ENCODE peak calls at places on chromosomes 1 and 21, in seven cellular contexts. One of them, this sample, is unnamed.

GRCh38 chr1:33710989-33711388 is 152.9 kb upstream of the HMGB4 start:
- DNase-seq in lower leg skin: peak; percentile 23
- DNase-seq in WTC11: no peak
- DNase-seq in HL-60: no peak
- DNase-seq in IMR-90: peak; percentile 2
- DNase-seq in ascending aorta: no peak
- DNase-seq in dorsolateral prefrontal cortex: no peak
- DNase-seq in this sample: peak; percentile 4

GRCh38 chr1:65243492-65243891 is 65.9 kb upstream of the DNAJC6 start:
- DNase-seq in lower leg skin: no peak
- DNase-seq in WTC11: no peak
- DNase-seq in HL-60: no peak
- DNase-seq in IMR-90: no peak
- DNase-seq in ascending aorta: no peak
- DNase-seq in dorsolateral prefrontal cortex: no peak
- DNase-seq in this sample: no peak

GRCh38 chr1:7224644-7225043 is 439.4 kb downstream of the CAMTA1 start:
- DNase-seq in lower leg skin: peak; percentile 78
- DNase-seq in WTC11: peak; percentile 50
- DNase-seq in HL-60: no peak
- DNase-seq in IMR-90: no peak
- DNase-seq in ascending aorta: no peak
- DNase-seq in dorsolateral prefrontal cortex: no peak
- DNase-seq in this sample: no peak

GRCh38 chr1:182149411-182149965 is 88.0 kb upstream of the ZNF648 start:
- DNase-seq in lower leg skin: no peak
- DNase-seq in WTC11: no peak
- DNase-seq in HL-60: peak; percentile 96
- DNase-seq in IMR-90: peak; percentile 73
- DNase-seq in ascending aorta: peak; percentile 79
- DNase-seq in dorsolateral prefrontal cortex: no peak
- DNase-seq in this sample: no peak

GRCh38 chr1:162062542-162063015 is 6.9 kb upstream of the NOS1AP start:
- DNase-seq in lower leg skin: no peak
- DNase-seq in WTC11: no peak
- DNase-seq in HL-60: no peak
- DNase-seq in IMR-90: peak; percentile 41
- DNase-seq in ascending aorta: no peak
- DNase-seq in dorsolateral prefrontal cortex: no peak
- DNase-seq in this sample: no peak

GRCh38 chr1:40633563-40634376 is 31.7 kb downstream of the RIMS3 start:
- DNase-seq in lower leg skin: no peak
- DNase-seq in WTC11: no peak
- DNase-seq in HL-60: no peak
- DNase-seq in IMR-90: no peak
- DNase-seq in ascending aorta: no peak
- DNase-seq in dorsolateral prefrontal cortex: no peak
- DNase-seq in this sample: no peak

GRCh38 chr1:155976062-155976912 is 2.1 kb downstream of the ARHGEF2 start:
- DNase-seq in lower leg skin: peak; percentile 94
- DNase-seq in WTC11: peak; percentile 41
- DNase-seq in HL-60: peak; percentile 93
- DNase-seq in IMR-90: peak; percentile 75
- DNase-seq in ascending aorta: peak; percentile 88
- DNase-seq in dorsolateral prefrontal cortex: no peak
- DNase-seq in this sample: no peak

GRCh38 chr1:26733982-26734381 is 38.2 kb downstream of the ARID1A start:
- DNase-seq in lower leg skin: no peak
- DNase-seq in WTC11: no peak
- DNase-seq in HL-60: no peak
- DNase-seq in IMR-90: peak; percentile 72
- DNase-seq in ascending aorta: no peak
- DNase-seq in dorsolateral prefrontal cortex: no peak
- DNase-seq in this sample: peak; percentile 49

GRCh38 chr1:189429610-189430009 is 1048.1 kb downstream of the BRINP3 start:
- DNase-seq in lower leg skin: no peak
- DNase-seq in WTC11: no peak
- DNase-seq in HL-60: peak; percentile 17
- DNase-seq in IMR-90: peak; percentile 52
- DNase-seq in ascending aorta: no peak
- DNase-seq in dorsolateral prefrontal cortex: no peak
- DNase-seq in this sample: peak; percentile 0

GRCh38 chr1:191875994-191876393 is 282.3 kb upstream of the RGS18 start:
- DNase-seq in lower leg skin: no peak
- DNase-seq in WTC11: no peak
- DNase-seq in HL-60: no peak
- DNase-seq in IMR-90: no peak
- DNase-seq in ascending aorta: no peak
- DNase-seq in dorsolateral prefrontal cortex: no peak
- DNase-seq in this sample: no peak

GRCh38 chr1:1857096-1857703 is 33.7 kb downstream of the GNB1 start:
- DNase-seq in lower leg skin: no peak
- DNase-seq in WTC11: no peak
- DNase-seq in HL-60: no peak
- DNase-seq in IMR-90: no peak
- DNase-seq in ascending aorta: no peak
- DNase-seq in dorsolateral prefrontal cortex: no peak
- DNase-seq in this sample: no peak

GRCh38 chr21:34724131-34724856 is 55.5 kb downstream of the CLIC6 start:
- DNase-seq in lower leg skin: no peak
- DNase-seq in WTC11: no peak
- DNase-seq in HL-60: no peak
- DNase-seq in IMR-90: no peak
- DNase-seq in ascending aorta: no peak
- DNase-seq in dorsolateral prefrontal cortex: no peak
- DNase-seq in this sample: no peak

GRCh38 chr1:56414728-56415224 is 164.6 kb downstream of the PLPP3 start:
- DNase-seq in lower leg skin: no peak
- DNase-seq in WTC11: no peak
- DNase-seq in HL-60: no peak
- DNase-seq in IMR-90: no peak
- DNase-seq in ascending aorta: no peak
- DNase-seq in dorsolateral prefrontal cortex: no peak
- DNase-seq in this sample: no peak

GRCh38 chr1:93016171-93016570 is 54.9 kb upstream of the DIPK1A start:
- DNase-seq in lower leg skin: no peak
- DNase-seq in WTC11: no peak
- DNase-seq in HL-60: no peak
- DNase-seq in IMR-90: peak; percentile 52
- DNase-seq in ascending aorta: no peak
- DNase-seq in dorsolateral prefrontal cortex: no peak
- DNase-seq in this sample: no peak

GRCh38 chr21:45309069-45309521 is 21.4 kb upstream of the POFUT2 start:
- DNase-seq in lower leg skin: no peak
- DNase-seq in WTC11: peak; percentile 89
- DNase-seq in HL-60: peak; percentile 62
- DNase-seq in IMR-90: peak; percentile 64
- DNase-seq in ascending aorta: no peak
- DNase-seq in dorsolateral prefrontal cortex: peak; percentile 47
- DNase-seq in this sample: no peak

GRCh38 chr1:31654171-31654776 is 9.6 kb upstream of the PEF1 start:
- DNase-seq in lower leg skin: no peak
- DNase-seq in WTC11: no peak
- DNase-seq in HL-60: no peak
- DNase-seq in IMR-90: no peak
- DNase-seq in ascending aorta: no peak
- DNase-seq in dorsolateral prefrontal cortex: no peak
- DNase-seq in this sample: no peak

GRCh38 chr1:31651766-31652165 is 7.1 kb upstream of the PEF1 start:
- DNase-seq in lower leg skin: no peak
- DNase-seq in WTC11: no peak
- DNase-seq in HL-60: no peak
- DNase-seq in IMR-90: no peak
- DNase-seq in ascending aorta: no peak
- DNase-seq in dorsolateral prefrontal cortex: no peak
- DNase-seq in this sample: no peak

GRCh38 chr1:31655104-31655503 is 10.4 kb upstream of the PEF1 start:
- DNase-seq in lower leg skin: no peak
- DNase-seq in WTC11: no peak
- DNase-seq in HL-60: no peak
- DNase-seq in IMR-90: no peak
- DNase-seq in ascending aorta: no peak
- DNase-seq in dorsolateral prefrontal cortex: no peak
- DNase-seq in this sample: no peak

GRCh38 chr1:31652891-31653489 is 8.3 kb upstream of the PEF1 start:
- DNase-seq in lower leg skin: no peak
- DNase-seq in WTC11: no peak
- DNase-seq in HL-60: no peak
- DNase-seq in IMR-90: no peak
- DNase-seq in ascending aorta: no peak
- DNase-seq in dorsolateral prefrontal cortex: no peak
- DNase-seq in this sample: no peak

DNA sequence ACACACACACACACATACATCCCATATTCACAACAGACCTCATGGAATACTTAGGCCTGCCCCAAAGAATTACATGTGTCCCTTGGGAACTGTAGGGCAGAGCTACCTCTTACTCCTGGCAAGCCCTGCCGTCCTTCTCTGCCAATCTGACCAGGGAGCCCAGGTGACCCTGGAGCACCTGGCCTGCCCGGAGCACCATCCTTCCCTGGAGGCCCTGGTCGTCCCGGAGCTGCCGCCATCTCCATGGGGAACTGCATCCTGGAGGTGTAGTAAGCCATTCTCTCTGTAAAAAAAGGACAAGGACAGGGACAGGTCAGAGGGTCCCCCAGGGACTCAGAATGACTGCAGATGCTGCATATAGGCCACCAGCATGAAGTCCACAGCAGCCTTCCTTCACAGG is 9.1 kb upstream of the PEF1 start:
- DNase-seq in lower leg skin: no peak
- DNase-seq in WTC11: no peak
- DNase-seq in HL-60: no peak
- DNase-seq in IMR-90: no peak
- DNase-seq in ascending aorta: no peak
- DNase-seq in dorsolateral prefrontal cortex: no peak
- DNase-seq in this sample: no peak
- TF ChIP-seq CTCF in lower leg skin: no peak
- TF ChIP-seq CTCF in WTC11: no peak
- TF ChIP-seq CTCF in HL-60: no peak
- TF ChIP-seq CTCF in IMR-90: no peak
- TF ChIP-seq CTCF in ascending aorta: no peak
- TF ChIP-seq CTCF in dorsolateral prefrontal cortex: no peak
- TF ChIP-seq CTCF in this sample: no peak

GRCh38 chr1:229158317-229159294 is 112.3 kb upstream of the RAB4A start:
- DNase-seq in lower leg skin: no peak
- DNase-seq in WTC11: no peak
- DNase-seq in HL-60: peak; percentile 94
- DNase-seq in IMR-90: no peak
- DNase-seq in ascending aorta: peak; percentile 74
- DNase-seq in dorsolateral prefrontal cortex: no peak
- DNase-seq in this sample: no peak

GRCh38 chr1:229159668-229160544 is 111.0 kb upstream of the RAB4A start:
- DNase-seq in lower leg skin: no peak
- DNase-seq in WTC11: no peak
- DNase-seq in HL-60: peak; percentile 49
- DNase-seq in IMR-90: no peak
- DNase-seq in ascending aorta: no peak
- DNase-seq in dorsolateral prefrontal cortex: no peak
- DNase-seq in this sample: no peak

GRCh38 chr1:229153955-229154548 is 116.9 kb upstream of the RAB4A start:
- DNase-seq in lower leg skin: no peak
- DNase-seq in WTC11: no peak
- DNase-seq in HL-60: peak; percentile 28
- DNase-seq in IMR-90: no peak
- DNase-seq in ascending aorta: no peak
- DNase-seq in dorsolateral prefrontal cortex: no peak
- DNase-seq in this sample: no peak

GRCh38 chr1:229155472-229155871 is 115.4 kb upstream of the RAB4A start:
- DNase-seq in lower leg skin: no peak
- DNase-seq in WTC11: no peak
- DNase-seq in HL-60: peak; percentile 88
- DNase-seq in IMR-90: no peak
- DNase-seq in ascending aorta: no peak
- DNase-seq in dorsolateral prefrontal cortex: no peak
- DNase-seq in this sample: no peak

DNA sequence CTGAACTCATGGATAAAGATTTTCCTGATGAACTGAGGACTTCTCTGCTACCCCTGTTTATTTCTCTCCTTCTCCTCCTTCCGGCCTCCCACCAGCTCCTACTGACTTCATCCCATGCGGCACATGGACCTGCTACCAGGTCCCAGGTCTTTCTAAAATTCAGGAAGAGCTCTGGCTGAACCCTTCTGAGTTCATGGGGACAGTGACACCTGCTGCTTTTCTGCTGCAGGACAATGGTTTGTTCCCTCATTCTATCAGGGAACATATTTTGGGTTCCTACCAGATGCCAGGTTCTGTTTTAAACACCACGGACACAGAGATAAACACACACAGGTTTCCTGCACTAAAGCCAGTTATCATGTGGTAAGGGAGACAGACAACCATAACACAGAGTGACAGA is 114.1 kb upstream of the RAB4A start:
- DNase-seq in lower leg skin: no peak
- DNase-seq in WTC11: peak; percentile 18
- DNase-seq in HL-60: peak; percentile 60
- DNase-seq in IMR-90: no peak
- DNase-seq in ascending aorta: peak; percentile 75
- DNase-seq in dorsolateral prefrontal cortex: no peak
- DNase-seq in this sample: no peak
- TF ChIP-seq CTCF in lower leg skin: no peak
- TF ChIP-seq CTCF in WTC11: no peak
- TF ChIP-seq CTCF in HL-60: peak; percentile 55
- TF ChIP-seq CTCF in IMR-90: peak; percentile 31
- TF ChIP-seq CTCF in ascending aorta: peak; percentile 73
- TF ChIP-seq CTCF in dorsolateral prefrontal cortex: peak; percentile 74
- TF ChIP-seq CTCF in this sample: no peak

GRCh38 chr1:34787461-34788420 is 5.1 kb upstream of the GJA4 start:
- DNase-seq in lower leg skin: peak; percentile 75
- DNase-seq in WTC11: peak; percentile 48
- DNase-seq in HL-60: peak; percentile 9
- DNase-seq in IMR-90: peak; percentile 39
- DNase-seq in ascending aorta: peak; percentile 72
- DNase-seq in dorsolateral prefrontal cortex: no peak
- DNase-seq in this sample: peak; percentile 9
- TF ChIP-seq CTCF in lower leg skin: no peak
- TF ChIP-seq CTCF in WTC11: peak; percentile 30
- TF ChIP-seq CTCF in HL-60: peak; percentile 31
- TF ChIP-seq CTCF in IMR-90: peak; percentile 33
- TF ChIP-seq CTCF in ascending aorta: peak; percentile 49
- TF ChIP-seq CTCF in dorsolateral prefrontal cortex: peak; percentile 26
- TF ChIP-seq CTCF in this sample: no peak

DNA sequence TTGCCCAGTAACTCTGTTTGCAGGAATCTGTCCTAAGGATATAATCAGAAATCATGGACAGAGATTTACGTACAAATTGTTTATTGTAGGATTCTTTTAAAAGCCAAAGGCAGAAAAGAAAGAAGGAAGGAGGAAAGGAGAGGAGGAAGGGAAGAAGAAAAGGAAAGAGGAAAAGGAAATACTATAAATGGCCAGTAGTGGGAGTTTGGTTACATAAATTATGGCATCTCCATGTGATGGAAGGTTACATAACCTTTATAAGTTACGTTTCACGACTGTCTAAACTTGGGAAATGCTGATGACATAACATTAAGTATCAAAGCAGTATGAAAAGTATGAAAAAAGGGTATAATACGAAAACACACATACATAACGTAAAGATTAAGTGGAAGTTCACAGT is 39.0 kb downstream of the SMYD2 start:
- DNase-seq in lower leg skin: no peak
- DNase-seq in WTC11: no peak
- DNase-seq in HL-60: no peak
- DNase-seq in IMR-90: no peak
- DNase-seq in ascending aorta: no peak
- DNase-seq in dorsolateral prefrontal cortex: no peak
- DNase-seq in this sample: no peak
- TF ChIP-seq CTCF in lower leg skin: no peak
- TF ChIP-seq CTCF in WTC11: no peak
- TF ChIP-seq CTCF in HL-60: no peak
- TF ChIP-seq CTCF in IMR-90: peak; percentile 18
- TF ChIP-seq CTCF in ascending aorta: no peak
- TF ChIP-seq CTCF in dorsolateral prefrontal cortex: no peak
- TF ChIP-seq CTCF in this sample: no peak

GRCh38 chr1:211829343-211830054 is 1.1 kb downstream of the LPGAT1 start:
- DNase-seq in lower leg skin: peak; percentile 85
- DNase-seq in WTC11: peak; percentile 43
- DNase-seq in HL-60: no peak
- DNase-seq in IMR-90: no peak
- DNase-seq in ascending aorta: no peak
- DNase-seq in dorsolateral prefrontal cortex: peak; percentile 46
- DNase-seq in this sample: no peak
- TF ChIP-seq CTCF in lower leg skin: no peak
- TF ChIP-seq CTCF in WTC11: no peak
- TF ChIP-seq CTCF in HL-60: no peak
- TF ChIP-seq CTCF in IMR-90: no peak
- TF ChIP-seq CTCF in ascending aorta: no peak
- TF ChIP-seq CTCF in dorsolateral prefrontal cortex: peak; percentile 31
- TF ChIP-seq CTCF in this sample: no peak